ENCODE peak calls at places on chromosome 1, in seven cellular contexts. One of them, this sample, is unnamed.

GRCh38 chr1:59693431-59693830 is 121.3 kb upstream of the HOOK1 start:
- DNase-seq in HCT116: no peak
- DNase-seq in K562: no peak
- DNase-seq in H1: no peak
- DNase-seq in WTC11: no peak
- DNase-seq in HepG2: no peak
- DNase-seq in GM12878: no peak
- DNase-seq in this sample: no peak

GRCh38 chr1:183604048-183604808 is 14.0 kb upstream of the NCF2 start:
- DNase-seq in K562: peak; percentile 81
- DNase-seq in WTC11: no peak
- DNase-seq in H1: no peak
- DNase-seq in GM12878: peak; percentile 89
- DNase-seq in HCT116: no peak
- DNase-seq in HepG2: no peak
- DNase-seq in this sample: no peak

GRCh38 chr1:103107696-103108524 is at the start of gene COL11A1:
- DNase-seq in K562: no peak
- DNase-seq in WTC11: peak; percentile 12
- DNase-seq in HepG2: no peak
- DNase-seq in GM12878: no peak
- DNase-seq in HCT116: no peak
- DNase-seq in H1: no peak
- DNase-seq in this sample: no peak

GRCh38 chr1:243996223-243996622 is 54.9 kb upstream of the ZBTB18 start:
- DNase-seq in GM12878: no peak
- DNase-seq in WTC11: no peak
- DNase-seq in H1: no peak
- DNase-seq in HCT116: no peak
- DNase-seq in K562: no peak
- DNase-seq in HepG2: no peak
- DNase-seq in this sample: no peak

GRCh38 chr1:47533176-47534039 is 95.6 kb downstream of the FOXD2 start:
- DNase-seq in HepG2: no peak
- DNase-seq in K562: peak; percentile 41
- DNase-seq in GM12878: no peak
- DNase-seq in WTC11: peak; percentile 73
- DNase-seq in HCT116: no peak
- DNase-seq in H1: no peak
- DNase-seq in this sample: peak; percentile 42

GRCh38 chr1:28058168-28058567 is 30.2 kb downstream of the EYA3 start:
- DNase-seq in H1: no peak
- DNase-seq in K562: no peak
- DNase-seq in HepG2: no peak
- DNase-seq in HCT116: no peak
- DNase-seq in WTC11: no peak
- DNase-seq in GM12878: no peak
- DNase-seq in this sample: no peak

GRCh38 chr1:203557958-203558760 is 64.2 kb downstream of the OPTC start:
- DNase-seq in GM12878: no peak
- DNase-seq in H1: no peak
- DNase-seq in HepG2: no peak
- DNase-seq in HCT116: no peak
- DNase-seq in K562: no peak
- DNase-seq in WTC11: no peak
- DNase-seq in this sample: no peak

GRCh38 chr1:61293197-61293596 is 210.8 kb downstream of the NFIA start:
- DNase-seq in HepG2: peak; percentile 68
- DNase-seq in HCT116: no peak
- DNase-seq in H1: no peak
- DNase-seq in GM12878: no peak
- DNase-seq in K562: no peak
- DNase-seq in WTC11: no peak
- DNase-seq in this sample: no peak

GRCh38 chr1:18978706-18979105 is 22.2 kb upstream of the IFFO2 start:
- DNase-seq in GM12878: no peak
- DNase-seq in HCT116: no peak
- DNase-seq in K562: no peak
- DNase-seq in WTC11: no peak
- DNase-seq in H1: no peak
- DNase-seq in HepG2: no peak
- DNase-seq in this sample: no peak

GRCh38 chr1:60227581-60228252 is 154.1 kb upstream of the C1orf87 start:
- DNase-seq in K562: no peak
- DNase-seq in HCT116: peak; percentile 7
- DNase-seq in WTC11: no peak
- DNase-seq in HepG2: no peak
- DNase-seq in GM12878: no peak
- DNase-seq in H1: no peak
- DNase-seq in this sample: no peak

GRCh38 chr1:157377216-157377821 is 175.0 kb downstream of the FCRL5 start:
- DNase-seq in K562: peak; percentile 66
- DNase-seq in HCT116: peak; percentile 28
- DNase-seq in GM12878: no peak
- DNase-seq in H1: peak; percentile 34
- DNase-seq in WTC11: peak; percentile 75
- DNase-seq in HepG2: peak; percentile 29
- DNase-seq in this sample: peak; percentile 30

GRCh38 chr1:162710349-162710748 is 78.1 kb downstream of the DDR2 start:
- DNase-seq in K562: no peak
- DNase-seq in H1: no peak
- DNase-seq in HCT116: no peak
- DNase-seq in WTC11: no peak
- DNase-seq in GM12878: no peak
- DNase-seq in HepG2: no peak
- DNase-seq in this sample: no peak

GRCh38 chr1:117162806-117163205 is 41.3 kb upstream of the TRIM45 start:
- DNase-seq in HCT116: no peak
- DNase-seq in GM12878: no peak
- DNase-seq in H1: no peak
- DNase-seq in HepG2: no peak
- DNase-seq in K562: no peak
- DNase-seq in WTC11: no peak
- DNase-seq in this sample: no peak

GRCh38 chr1:97906567-97907228 is 14.1 kb downstream of the DPYD start:
- DNase-seq in H1: no peak
- DNase-seq in HCT116: no peak
- DNase-seq in HepG2: peak; percentile 13
- DNase-seq in K562: no peak
- DNase-seq in WTC11: no peak
- DNase-seq in GM12878: no peak
- DNase-seq in this sample: no peak

GRCh38 chr1:188170935-188171334 is 1342.2 kb downstream of the PLA2G4A start:
- DNase-seq in H1: no peak
- DNase-seq in WTC11: no peak
- DNase-seq in K562: no peak
- DNase-seq in GM12878: no peak
- DNase-seq in HepG2: no peak
- DNase-seq in HCT116: no peak
- DNase-seq in this sample: no peak

GRCh38 chr1:235642021-235642942 is 7.3 kb downstream of the GNG4 start:
- DNase-seq in WTC11: peak; percentile 43
- DNase-seq in HCT116: peak; percentile 58
- DNase-seq in HepG2: no peak
- DNase-seq in K562: peak; percentile 34
- DNase-seq in H1: no peak
- DNase-seq in GM12878: no peak
- DNase-seq in this sample: no peak

GRCh38 chr1:12515234-12515633 is 102.8 kb downstream of the DHRS3 start:
- DNase-seq in HCT116: no peak
- DNase-seq in WTC11: no peak
- DNase-seq in GM12878: no peak
- DNase-seq in K562: no peak
- DNase-seq in H1: no peak
- DNase-seq in HepG2: no peak
- DNase-seq in this sample: no peak

GRCh38 chr1:12516741-12517140 is 101.3 kb downstream of the DHRS3 start:
- DNase-seq in WTC11: no peak
- DNase-seq in GM12878: no peak
- DNase-seq in K562: no peak
- DNase-seq in HepG2: no peak
- DNase-seq in HCT116: no peak
- DNase-seq in H1: no peak
- DNase-seq in this sample: no peak

GRCh38 chr1:12519708-12520364 is 98.2 kb downstream of the DHRS3 start:
- DNase-seq in GM12878: no peak
- DNase-seq in HCT116: no peak
- DNase-seq in K562: no peak
- DNase-seq in HepG2: no peak
- DNase-seq in WTC11: no peak
- DNase-seq in H1: no peak
- DNase-seq in this sample: no peak

GRCh38 chr1:12521096-12521495 is 96.9 kb downstream of the DHRS3 start:
- DNase-seq in HepG2: no peak
- DNase-seq in GM12878: no peak
- DNase-seq in K562: no peak
- DNase-seq in WTC11: no peak
- DNase-seq in HCT116: no peak
- DNase-seq in H1: no peak
- DNase-seq in this sample: no peak

DNA sequence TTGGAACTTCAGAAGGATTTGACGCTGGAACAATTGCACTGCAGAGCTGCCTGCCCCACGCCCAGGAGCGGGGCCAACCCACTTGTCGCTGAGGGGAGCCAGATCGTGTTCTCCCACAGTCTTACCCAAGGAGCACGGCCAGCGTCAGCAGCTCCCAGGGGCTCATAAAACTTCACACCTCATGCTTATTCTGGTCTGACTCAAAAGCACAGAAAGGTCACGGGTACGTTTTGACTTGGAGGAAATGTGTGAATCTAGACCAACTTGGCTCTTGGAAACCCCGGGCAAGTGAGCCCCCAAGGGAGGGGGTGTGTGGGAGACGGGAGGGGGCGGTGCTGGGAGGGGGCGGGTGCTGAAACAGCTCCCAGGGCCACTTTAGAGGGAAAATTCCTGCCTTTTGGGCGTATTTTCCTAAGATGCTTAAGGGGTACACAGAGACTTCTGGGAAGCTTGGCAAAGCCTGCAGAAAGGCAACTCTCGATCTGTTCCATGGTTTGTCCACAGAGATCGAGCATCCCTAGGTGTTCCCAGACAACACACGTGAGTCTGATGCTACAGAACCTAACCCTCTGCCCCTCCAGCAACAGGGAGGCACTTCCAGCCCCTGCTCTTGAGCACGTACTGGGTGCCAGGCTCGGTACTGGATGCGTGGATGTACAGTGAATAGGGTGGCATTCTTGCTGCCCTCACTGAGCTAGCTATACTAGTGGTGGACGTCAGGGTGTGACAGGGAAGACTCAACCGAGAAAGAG is 98.9 kb downstream of the DHRS3 start:
- DNase-seq in H1: no peak
- DNase-seq in K562: no peak
- DNase-seq in HepG2: no peak
- DNase-seq in WTC11: no peak
- DNase-seq in HCT116: no peak
- DNase-seq in GM12878: no peak
- DNase-seq in this sample: no peak
- TF ChIP-seq SP1 in H1: no peak
- TF ChIP-seq SP1 in K562: no peak
- TF ChIP-seq SP1 in HepG2: no peak
- TF ChIP-seq SP1 in WTC11: no peak
- TF ChIP-seq SP1 in HCT116: no peak
- TF ChIP-seq SP1 in GM12878: no peak
- TF ChIP-seq SP1 in this sample: no peak

DNA sequence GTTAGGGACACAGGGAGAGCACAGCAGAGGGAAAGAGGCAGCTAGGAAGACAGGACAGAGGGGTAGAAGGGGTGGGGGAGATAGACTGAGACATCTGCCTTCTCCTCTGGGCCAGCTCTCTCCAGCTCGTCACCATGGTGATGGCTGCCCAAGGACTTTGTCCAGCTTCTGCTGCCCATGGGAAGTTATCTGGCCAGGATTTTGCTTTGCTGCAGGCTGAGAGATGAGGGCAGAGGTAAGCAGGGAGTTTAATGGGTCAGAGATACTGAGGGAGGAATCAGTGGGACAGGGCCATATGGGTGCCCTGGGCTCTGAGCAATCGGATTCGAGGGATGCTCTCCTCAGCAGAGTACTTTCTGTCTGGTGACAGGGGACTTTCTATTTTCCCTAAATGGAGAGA is 34.5 kb upstream of the GPR37L1 start:
- DNase-seq in HCT116: no peak
- DNase-seq in GM12878: no peak
- DNase-seq in WTC11: no peak
- DNase-seq in H1: no peak
- DNase-seq in HepG2: no peak
- DNase-seq in K562: no peak
- DNase-seq in this sample: peak; percentile 9
- TF ChIP-seq SP1 in HCT116: no peak
- TF ChIP-seq SP1 in GM12878: no peak
- TF ChIP-seq SP1 in WTC11: no peak
- TF ChIP-seq SP1 in H1: no peak
- TF ChIP-seq SP1 in HepG2: no peak
- TF ChIP-seq SP1 in K562: no peak
- TF ChIP-seq SP1 in this sample: no peak

GRCh38 chr1:44571712-44572571 is 102.3 kb downstream of the TMEM53 start:
- DNase-seq in WTC11: no peak
- DNase-seq in K562: peak; percentile 58
- DNase-seq in H1: no peak
- DNase-seq in GM12878: no peak
- DNase-seq in HepG2: peak; percentile 39
- DNase-seq in HCT116: no peak
- DNase-seq in this sample: peak; percentile 55
- TF ChIP-seq SP1 in WTC11: no peak
- TF ChIP-seq SP1 in K562: no peak
- TF ChIP-seq SP1 in H1: no peak
- TF ChIP-seq SP1 in GM12878: no peak
- TF ChIP-seq SP1 in HepG2: no peak
- TF ChIP-seq SP1 in HCT116: no peak
- TF ChIP-seq SP1 in this sample: no peak

GRCh38 chr1:12540580-12541273 is 77.3 kb downstream of the DHRS3 start:
- DNase-seq in GM12878: no peak
- DNase-seq in WTC11: no peak
- DNase-seq in HCT116: no peak
- DNase-seq in HepG2: no peak
- DNase-seq in H1: no peak
- DNase-seq in K562: no peak
- DNase-seq in this sample: no peak
- TF ChIP-seq SP1 in GM12878: no peak
- TF ChIP-seq SP1 in WTC11: no peak
- TF ChIP-seq SP1 in HCT116: no peak
- TF ChIP-seq SP1 in HepG2: no peak
- TF ChIP-seq SP1 in H1: no peak
- TF ChIP-seq SP1 in K562: no peak
- TF ChIP-seq SP1 in this sample: no peak